ENCODE peak calls at places on chromosome 9, in four cellular contexts. K is K562, Y is HL-60, G is GM12878. F is an unnamed sample.

GRCh38 chr9:120336021-120336752 is 243.8 kb downstream of the CDK5RAP2 start:
- DNase-seq in K (no peak), Y (no peak), G (no peak), F (no peak)

GRCh38 chr9:29669613-29670012 is 2096.3 kb upstream of the C9orf72 start:
- DNase-seq in K (no peak), Y (no peak), G (no peak), F (no peak)

GRCh38 chr9:21455320-21455719 is 15.1 kb downstream of the IFNA1 start:
- DNase-seq in K (no peak), Y (peak; percentile 14), G (no peak), F (no peak)

GRCh38 chr9:134734270-134734669 is 92.7 kb downstream of the COL5A1 start:
- DNase-seq in K (no peak), Y (no peak), G (no peak), F (no peak)

GRCh38 chr9:14314424-14314928 is 535 bp upstream of the NFIB start:
- DNase-seq in K (peak; percentile 36), Y (no peak), G (no peak), F (no peak)

GRCh38 chr9:114423181-114423580 is 35.4 kb upstream of the AKNA start:
- DNase-seq in K (no peak), Y (no peak), G (no peak), F (no peak)

GRCh38 chr9:97852001-97852398 is 1.0 kb upstream of the FOXE1 start:
- DNase-seq in K (no peak), Y (no peak), G (no peak), F (no peak)

GRCh38 chr9:76023715-76024195 is 133.3 kb downstream of the PCSK5 start:
- DNase-seq in K (no peak), Y (no peak), G (no peak), F (no peak)

GRCh38 chr9:1554123-1555045 is 460.8 kb upstream of the SMARCA2 start:
- DNase-seq in K (no peak), Y (no peak), G (peak; percentile 24), F (no peak)

GRCh38 chr9:112629890-112630485 is 87.9 kb downstream of the INIP start:
- DNase-seq in K (no peak), Y (peak; percentile 60), G (no peak), F (no peak)

GRCh38 chr9:4837126-4837767 is 44.5 kb downstream of the RCL1 start:
- DNase-seq in K (no peak), Y (no peak), G (no peak), F (no peak)

GRCh38 chr9:123318192-123318591 is 37.8 kb upstream of the CRB2 start:
- DNase-seq in K (no peak), Y (no peak), G (peak; percentile 79), F (peak; percentile 54)

GRCh38 chr9:124242331-124243194 is 15.2 kb upstream of the NEK6 start:
- DNase-seq in K (no peak), Y (peak; percentile 68), G (no peak), F (no peak)

GRCh38 chr9:131872702-131873101 is 132.8 kb upstream of the RAPGEF1 start:
- DNase-seq in K (no peak), Y (no peak), G (no peak), F (no peak)

GRCh38 chr9:135239100-135239768 is 151.8 kb downstream of the OLFM1 start:
- DNase-seq in K (no peak), Y (no peak), G (no peak), F (no peak)

GRCh38 chr9:27344776-27345175 is 47.8 kb upstream of the EQTN start:
- DNase-seq in K (no peak), Y (no peak), G (no peak), F (no peak)
- TF ChIP-seq SPI1 in K (no peak), Y (no peak), G (no peak), F (no peak)

DNA sequence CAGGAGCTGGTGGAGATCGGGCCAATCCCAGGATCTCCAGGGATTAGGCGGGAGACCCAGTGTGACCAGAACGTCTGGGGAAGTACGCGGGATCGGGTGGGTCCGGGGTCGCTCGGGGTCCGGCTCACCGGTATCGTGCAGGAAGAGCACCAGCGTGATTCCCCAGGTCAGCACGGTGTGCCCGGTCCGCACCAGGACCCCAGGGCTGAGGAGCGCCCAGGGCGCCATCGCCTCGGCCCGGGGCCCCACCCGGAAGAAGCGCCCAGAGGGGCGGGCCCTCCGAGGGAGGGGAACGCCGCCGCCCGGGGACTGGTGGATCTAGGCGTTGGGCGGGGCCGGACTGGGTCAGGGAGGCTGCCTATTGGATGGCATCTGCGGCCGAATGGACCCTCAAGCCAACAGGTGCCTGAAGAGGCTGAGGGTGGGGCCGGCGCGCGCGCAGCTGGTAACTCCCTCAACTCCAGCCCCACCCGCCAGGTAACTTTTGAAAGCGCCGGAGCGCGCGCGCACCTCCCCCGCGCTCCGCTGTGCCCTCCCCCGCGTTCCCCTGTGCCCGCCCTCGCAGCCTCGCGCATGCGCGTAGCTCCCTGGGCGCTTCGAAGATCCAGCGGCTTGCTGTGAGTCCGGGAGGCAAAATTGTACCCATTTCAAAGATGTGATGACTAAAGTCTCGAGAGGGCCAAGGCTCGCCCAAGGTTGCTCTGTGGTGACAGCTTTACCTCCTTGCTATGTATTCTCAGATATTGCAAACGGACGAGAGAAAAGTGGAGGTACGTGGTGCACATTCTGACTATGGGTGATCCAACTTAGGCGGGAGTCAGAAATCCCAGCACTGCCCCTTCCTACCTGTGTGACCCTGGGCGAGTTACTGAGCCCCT is at the start of gene ZDHHC12:
- DNase-seq in K (peak; percentile 99), Y (peak; percentile 99), G (peak; percentile 92), F (peak; percentile 100)
- TF ChIP-seq POLR2AphosphoS5 in K (peak; percentile 60), Y (peak; percentile 84), G (peak; percentile 94), F (peak; percentile 97)

GRCh38 chr9:31677877-31678276 is 706.6 kb upstream of the ACO1 start:
- DNase-seq in K (no peak), Y (no peak), G (no peak), F (no peak)

GRCh38 chr9:31683126-31683525 is 701.3 kb upstream of the ACO1 start:
- DNase-seq in K (no peak), Y (no peak), G (no peak), F (no peak)

GRCh38 chr9:31674264-31674663 is 710.2 kb upstream of the ACO1 start:
- DNase-seq in K (no peak), Y (no peak), G (no peak), F (no peak)

DNA sequence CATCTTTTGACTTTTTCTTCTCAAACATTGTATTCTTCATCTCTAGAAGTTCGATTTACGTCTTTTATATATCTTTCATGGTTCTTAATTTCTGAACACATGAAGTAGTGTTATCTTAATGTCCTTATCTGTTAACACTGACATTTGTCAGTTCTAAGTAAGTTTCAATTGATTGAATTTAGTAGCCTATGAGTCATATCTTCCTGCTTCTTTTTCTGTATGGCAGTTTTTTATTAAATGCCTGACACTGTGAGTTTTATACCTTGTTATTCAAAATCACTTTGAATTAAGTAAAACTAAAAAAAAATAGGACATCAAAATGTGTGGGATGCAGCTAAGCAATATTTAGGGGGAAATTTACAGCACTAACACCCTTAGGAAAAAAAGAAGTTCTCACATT is 707.0 kb upstream of the ACO1 start:
- DNase-seq in K (no peak), Y (no peak), G (no peak), F (no peak)
- TF ChIP-seq SPI1 in K (no peak), Y (no peak), G (no peak), F (no peak)

GRCh38 chr9:87198716-87199115 is 251.4 kb upstream of the GAS1 start:
- DNase-seq in K (no peak), Y (no peak), G (no peak), F (no peak)
- TF ChIP-seq POLR2AphosphoS5 in K (no peak), Y (no peak), G (no peak), F (no peak)